ENCODE peak calls at places on chromosomes 4 and X, in six cellular contexts. E, S, N, Z, I and K are unnamed samples.

GRCh38 chr4:150582881-150583286 is 933 bp downstream of the MAB21L2 start:
- DNase-seq in E (no peak), S (no peak), N (no peak), Z (peak; percentile 72), I (no peak), K (no peak)

GRCh38 chr4:89056292-89056952 is 563 bp downstream of the FAM13A start:
- DNase-seq in E (no peak), S (no peak), N (no peak), Z (no peak), I (no peak), K (no peak)

GRCh38 chrX:23773601-23774175 is 9.3 kb upstream of the SAT1 start:
- DNase-seq in E (peak; percentile 33), S (no peak), N (peak; percentile 29), Z (no peak), I (peak; percentile 62), K (no peak)

GRCh38 chr4:78585633-78586032 is 34.1 kb downstream of the ANXA3 start:
- DNase-seq in E (no peak), S (no peak), N (no peak), Z (no peak), I (no peak), K (no peak)

GRCh38 chr4:173013232-173013932 is 155.2 kb upstream of the GALNT7 start:
- DNase-seq in E (peak; percentile 34), S (no peak), N (peak; percentile 51), Z (peak; percentile 54), I (peak; percentile 28), K (peak; percentile 36)

GRCh38 chr4:173145111-173145510 is 23.5 kb upstream of the GALNT7 start:
- DNase-seq in E (no peak), S (no peak), N (no peak), Z (no peak), I (no peak), K (no peak)

GRCh38 chr4:20364969-20365368 is 113.3 kb downstream of the SLIT2 start:
- DNase-seq in E (no peak), S (no peak), N (no peak), Z (no peak), I (no peak), K (no peak)

GRCh38 chr4:119744580-119744979 is 116.0 kb upstream of the PDE5A start:
- DNase-seq in E (no peak), S (no peak), N (no peak), Z (no peak), I (no peak), K (no peak)

GRCh38 chr4:25884040-25884788 is 21.4 kb upstream of the SEL1L3 start:
- DNase-seq in E (no peak), S (peak; percentile 6), N (no peak), Z (no peak), I (no peak), K (peak; percentile 62)

GRCh38 chrX:71163010-71163409 is 18.4 kb downstream of the NLGN3 start:
- DNase-seq in E (no peak), S (no peak), N (no peak), Z (peak; percentile 44), I (no peak), K (no peak)

GRCh38 chr4:75542824-75543223 is 13.0 kb upstream of the ODAPH start:
- DNase-seq in E (no peak), S (no peak), N (no peak), Z (no peak), I (no peak), K (peak; percentile 98)

GRCh38 chr4:156188596-156188995 is 234.9 kb upstream of the CTSO start:
- DNase-seq in E (no peak), S (no peak), N (no peak), Z (no peak), I (no peak), K (no peak)

GRCh38 chr4:133584714-133585113 is 435.6 kb downstream of the PCDH10 start:
- DNase-seq in E (no peak), S (no peak), N (no peak), Z (no peak), I (no peak), K (no peak)

GRCh38 chrX:149527705-149528104 is 13.1 kb upstream of the EOLA1 start:
- DNase-seq in E (no peak), S (no peak), N (peak; percentile 21), Z (peak; percentile 11), I (peak; percentile 34), K (no peak)

GRCh38 chrX:134604701-134605271 is 53.5 kb downstream of the PLAC1 start:
- DNase-seq in E (peak; percentile 58), S (no peak), N (peak; percentile 10), Z (no peak), I (no peak), K (no peak)

GRCh38 chrX:1463581-1464281 is 11.0 kb upstream of the ASMTL start:
- DNase-seq in E (no peak), S (peak; percentile 61), N (no peak), Z (no peak), I (no peak), K (no peak)
- H3K27me3 ChIP-seq in E (no peaks in the 10 kb centered on the region), S (peaks cover 44% of the 10 kb centered on the region), N (peaks cover 4% of the 10 kb centered on the region), Z (peaks cover 7% of the 10 kb centered on the region), I (no peaks in the 10 kb centered on the region), K (peaks cover 23% of the 10 kb centered on the region)

DNA sequence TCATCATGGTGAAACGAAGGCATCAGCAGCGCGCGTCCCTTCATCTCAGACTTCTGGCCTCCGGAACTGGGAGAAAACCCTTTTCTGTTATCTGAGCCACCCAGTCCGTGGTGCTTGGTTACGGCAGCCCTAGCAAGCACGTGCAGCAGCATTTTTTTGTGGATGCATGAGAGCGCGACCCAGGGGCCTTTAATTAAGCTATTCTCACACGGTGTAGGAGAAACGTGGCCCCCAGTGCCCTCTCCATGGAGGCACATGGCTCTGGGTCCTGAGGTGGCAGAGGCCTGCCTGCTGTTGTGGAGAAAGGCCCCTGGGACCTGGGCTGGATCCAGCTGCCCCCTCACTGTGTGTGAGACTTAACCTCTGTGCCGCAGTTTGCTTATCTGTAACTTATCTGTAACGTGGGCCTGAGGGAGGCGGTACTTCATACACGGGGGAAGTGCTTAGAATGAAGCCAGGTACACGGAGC is 9.5 kb downstream of the CLCN4 start:
- DNase-seq in E (no peak), S (no peak), N (no peak), Z (no peak), I (no peak), K (no peak)
- H3K27ac ChIP-seq in E (peak overlapping the region; percentile 40), S (no peak overlapping the region), N (no peak overlapping the region), Z (no peak overlapping the region), I (no peak overlapping the region), K (no peak overlapping the region)

DNA sequence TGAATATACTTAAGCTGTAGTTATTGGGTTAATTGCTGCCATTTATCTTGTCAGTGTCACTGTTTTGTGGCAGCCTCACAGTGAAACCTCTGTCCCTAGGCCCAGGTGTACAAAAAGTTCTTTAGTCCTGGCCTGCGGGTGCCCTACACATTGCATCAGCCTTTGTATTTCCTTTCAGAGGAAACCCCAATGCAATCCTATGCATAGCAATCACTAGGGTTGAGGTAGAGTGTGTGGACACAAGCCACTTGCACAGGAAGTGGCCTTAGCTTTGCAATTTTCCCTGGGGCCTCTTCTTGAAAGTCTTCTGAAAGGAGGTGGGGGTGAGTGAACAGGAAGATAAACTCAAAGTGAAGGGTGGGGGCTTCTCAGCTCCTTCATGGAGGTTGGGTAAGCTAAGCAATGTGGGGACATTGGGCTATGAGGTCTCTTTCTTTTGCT is 27.8 kb downstream of the VSIG4 start:
- DNase-seq in E (peak; percentile 16), S (no peak), N (no peak), Z (no peak), I (peak; percentile 93), K (no peak)
- H3K4me1 ChIP-seq in E (no peaks in the 10 kb centered on the region), S (no peaks in the 10 kb centered on the region), N (peaks cover 3% of the 10 kb centered on the region), Z (no peaks in the 10 kb centered on the region), I (peaks cover 62% of the 10 kb centered on the region), K (no peaks in the 10 kb centered on the region)

DNA sequence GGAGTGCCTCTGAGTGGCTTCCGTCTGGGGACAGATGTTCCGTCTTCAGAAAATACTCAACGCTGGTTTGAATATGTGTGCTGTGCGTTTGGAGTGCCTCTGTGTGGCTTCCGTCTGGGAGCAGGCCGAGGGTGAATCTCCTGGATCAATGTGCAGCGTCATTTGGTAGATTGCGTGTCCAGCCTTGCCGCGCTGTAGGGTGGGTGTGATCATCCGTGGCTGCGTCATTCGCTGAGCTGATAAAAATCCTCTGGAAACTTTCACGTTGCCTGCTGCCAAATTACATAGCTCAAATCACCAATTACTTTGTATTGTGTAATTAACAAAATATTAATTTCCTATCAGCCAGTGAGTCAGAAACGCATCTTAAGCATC is 12.1 kb downstream of the UVSSA start:
- DNase-seq in E (no peak), S (no peak), N (no peak), Z (no peak), I (no peak), K (no peak)
- H3K27me3 ChIP-seq in E (no peaks in the 10 kb centered on the region), S (no peaks in the 10 kb centered on the region), N (no peaks in the 10 kb centered on the region), Z (no peaks in the 10 kb centered on the region), I (no peaks in the 10 kb centered on the region), K (no peaks in the 10 kb centered on the region)